ENCODE peak calls at places on chromosomes 6 and 20, in nine cellular contexts. X is endothelial cell of umbilical vein, O is spleen, R is NB4, W is Peyer's patch, B is H54, G is IMR-90, P is body of pancreas, E is K562. V is an unnamed sample.

GRCh38 chr6:43993881-43994523 is 133.2 kb downstream of the MRPL14 start:
- DNase-seq in X (no peak), O (no peak), R (peak), W (no peak), B (no peak), G (no peak), P (peak), E (no peak), V (no peak)

GRCh38 chr6:129251669-129252376 is 368.9 kb downstream of the LAMA2 start:
- DNase-seq in X (peak), O (no peak), R (peak), W (peak), B (peak), G (peak), P (peak), E (peak), V (peak)

GRCh38 chr20:38755324-38755910 is 7.2 kb downstream of the ACTR5 start:
- DNase-seq in X (no peak), O (no peak), R (no peak), W (no peak), B (no peak), G (no peak), P (no peak), E (no peak), V (no peak)

GRCh38 chr20:49452011-49452482 is 30.4 kb downstream of the KCNB1 start:
- DNase-seq in X (peak), O (no peak), R (no peak), W (no peak), B (peak), G (no peak), P (peak), E (no peak), V (no peak)

GRCh38 chr6:35164868-35165267 is 23.7 kb upstream of the TCP11 start:
- DNase-seq in X (no peak), O (no peak), R (no peak), W (no peak), B (no peak), G (no peak), P (no peak), E (no peak), V (no peak)

GRCh38 chr6:80438728-80439127 is 332.3 kb downstream of the BCKDHB start:
- DNase-seq in X (peak), O (no peak), R (no peak), W (no peak), B (peak), G (peak), P (no peak), E (no peak), V (peak)

GRCh38 chr6:105326838-105327745 is 75.8 kb downstream of the PREP start:
- DNase-seq in X (no peak), O (no peak), R (no peak), W (no peak), B (peak), G (peak), P (peak), E (no peak), V (peak)

GRCh38 chr6:6751615-6752014 is 163.1 kb downstream of the LY86 start:
- DNase-seq in X (no peak), O (no peak), R (peak), W (no peak), B (no peak), G (no peak), P (peak), E (peak), V (peak)

GRCh38 chr20:2451939-2452732 is 18.5 kb downstream of the SNRPB start:
- DNase-seq in X (peak), O (no peak), R (peak), W (peak), B (peak), G (peak), P (peak), E (peak), V (peak)

DNA sequence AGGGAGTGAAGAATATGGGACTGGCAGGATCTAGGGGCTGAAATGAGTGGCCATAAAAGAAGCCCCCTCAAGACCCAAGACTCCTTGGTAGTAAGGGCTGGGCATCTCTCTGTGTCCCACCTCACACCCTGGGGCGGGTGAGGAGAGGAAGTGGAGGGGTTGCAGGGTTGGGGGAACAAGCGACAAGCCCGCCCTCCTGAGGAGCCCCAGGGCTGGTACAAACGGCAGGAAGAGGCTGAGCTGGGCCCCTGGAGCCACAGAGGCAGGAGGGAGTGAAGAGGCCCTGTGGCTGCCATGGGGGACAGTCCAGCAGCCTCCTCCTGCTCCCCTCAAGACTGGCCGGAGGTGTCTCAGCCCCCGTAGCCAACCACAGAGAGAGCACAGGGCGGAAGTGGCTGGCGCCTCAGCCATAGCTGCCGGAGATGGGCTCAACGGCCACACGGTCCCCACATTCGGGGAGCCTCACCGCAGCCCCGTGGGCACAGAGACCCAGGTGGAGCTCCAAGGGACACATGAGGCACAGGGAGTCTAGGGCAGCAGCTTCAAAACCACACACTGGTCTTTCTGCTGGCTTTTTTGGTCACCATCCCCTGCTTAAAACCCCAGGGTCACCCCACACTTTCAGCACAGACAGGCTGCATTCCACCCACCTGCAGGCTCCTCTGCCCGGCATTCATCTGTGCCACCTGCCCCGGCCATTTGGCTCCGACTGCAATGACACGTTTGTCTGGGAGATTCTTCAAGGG is 586 bp downstream of the C20orf203 start:
- DNase-seq in X (no peak), O (peak), R (peak), W (peak), B (no peak), G (no peak), P (no peak), E (no peak), V (no peak)
- TF ChIP-seq POLR2A in X (no peak), O (no peak), R (peak), W (no peak), B (no peak), G (no peak), P (no peak), E (no peak), V (no peak)

DNA sequence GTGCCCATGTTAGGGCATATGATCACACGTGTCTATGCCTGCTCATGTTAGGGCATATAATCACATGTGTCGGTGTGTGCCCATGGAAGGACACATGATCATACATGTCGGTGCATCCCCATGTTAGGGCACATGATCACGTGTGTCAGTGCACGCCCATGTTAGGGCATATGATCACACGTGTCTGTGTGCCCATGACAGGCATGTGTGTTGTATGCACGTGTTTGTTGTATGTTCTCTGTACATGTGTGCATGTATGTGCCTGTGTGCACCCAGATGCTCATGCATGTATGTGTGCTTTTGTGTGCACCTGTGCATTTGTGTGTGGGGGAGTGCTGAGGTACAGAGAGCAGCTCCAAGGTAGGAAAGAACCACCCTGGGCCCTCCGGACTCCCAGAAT is 29.8 kb downstream of the YTHDF1 start:
- DNase-seq in X (no peak), O (no peak), R (no peak), W (no peak), B (no peak), G (no peak), P (no peak), E (no peak), V (no peak)
- TF ChIP-seq POLR2A in X (no peak), O (no peak), R (no peak), W (no peak), B (no peak), G (no peak), P (no peak), E (no peak), V (no peak)

GRCh38 chr6:33029297-33030184 is 20.1 kb upstream of the HLA-DOA start:
- DNase-seq in X (no peak), O (peak), R (no peak), W (peak), B (no peak), G (peak), P (peak), E (no peak), V (no peak)
- TF ChIP-seq POLR2A in X (no peak), O (no peak), R (no peak), W (peak), B (no peak), G (no peak), P (peak), E (no peak), V (no peak)

GRCh38 chr20:34955232-34956040 is at the start of the genes GSS and MYH7B:
- DNase-seq in X (peak), O (peak), R (peak), W (peak), B (peak), G (peak), P (peak), E (peak), V (peak)
- TF ChIP-seq POLR2A in X (peak), O (no peak), R (peak), W (peak), B (peak), G (peak), P (peak), E (peak), V (peak)

GRCh38 chr6:66896415-66896814 is 1189.4 kb upstream of the EYS start:
- DNase-seq in X (no peak), O (no peak), R (no peak), W (no peak), B (no peak), G (no peak), P (no peak), E (no peak), V (no peak)
- TF ChIP-seq POLR2A in X (no peak), O (no peak), R (no peak), W (no peak), B (no peak), G (no peak), P (no peak), E (no peak), V (no peak)

GRCh38 chr6:135940783-135941182 is 89.3 kb downstream of the PDE7B start:
- DNase-seq in X (no peak), O (no peak), R (no peak), W (no peak), B (no peak), G (no peak), P (no peak), E (no peak), V (no peak)
- TF ChIP-seq POLR2A in X (no peak), O (no peak), R (no peak), W (no peak), B (no peak), G (no peak), P (no peak), E (no peak), V (no peak)